ENCODE peak calls at places on chromosomes 6 and 20, in ten cellular contexts. C is brain microvascular endothelial cell; F is bronchial epithelial cell; K is mammary epithelial cell; V is CD8-positive, alpha-beta T cell; I is prostate gland; Z is AG04450; N is pancreas; X is fibroblast of mammary gland; M is body of pancreas. P is an unnamed sample.
A peak's percentile ranks its signal among the peaks of the same experiment; 100 is the strongest.

GRCh38 chr20:24370911-24371695 is 98.3 kb upstream of the SYNDIG1 start:
- DNase-seq in Z (no peak), F (no peak), K (no peak), M (no peak), N (no peak), I (no peak), V (no peak), C (no peak), X (no peak), P (no peak)

GRCh38 chr6:121520337-121521163 is 85.1 kb downstream of the GJA1 start:
- DNase-seq in X (peak; percentile 47), N (no peak), M (no peak), F (peak; percentile 87), V (no peak), Z (peak; percentile 67), C (peak; percentile 89), I (no peak), K (peak; percentile 15), P (peak; percentile 58)

GRCh38 chr20:52372169-52372568 is 180.6 kb upstream of the ZFP64 start:
- DNase-seq in K (no peak), Z (no peak), C (no peak), X (no peak), F (no peak), V (no peak), M (no peak), I (no peak), N (no peak), P (no peak)

GRCh38 chr20:35978041-35978513 is 9.7 kb downstream of the CNBD2 start:
- DNase-seq in M (no peak), F (no peak), I (no peak), C (no peak), K (no peak), Z (no peak), X (peak; percentile 26), N (no peak), V (no peak), P (no peak)

GRCh38 chr6:111462770-111463391 is 20.1 kb downstream of the REV3L start:
- DNase-seq in Z (no peak), M (no peak), N (no peak), K (peak; percentile 65), V (no peak), I (no peak), C (no peak), F (peak; percentile 85), X (peak; percentile 64), P (no peak)

GRCh38 chr6:151325075-151326050 is 66.0 kb downstream of the ZBTB2 start:
- DNase-seq in I (peak; percentile 27), X (peak; percentile 86), C (peak; percentile 71), Z (no peak), M (peak; percentile 69), V (no peak), K (peak; percentile 60), F (peak; percentile 45), N (peak; percentile 75), P (no peak)

GRCh38 chr6:151763303-151763702 is 44.2 kb upstream of the ESR1 start:
- DNase-seq in X (peak; percentile 69), Z (no peak), V (no peak), I (no peak), K (peak; percentile 70), C (peak; percentile 52), M (no peak), N (no peak), F (peak; percentile 50), P (peak; percentile 38)

GRCh38 chr20:57712851-57713504 is 3.2 kb upstream of the PMEPA1 start:
- DNase-seq in C (no peak), X (no peak), K (no peak), V (no peak), N (no peak), I (no peak), F (no peak), Z (no peak), M (no peak), P (no peak)

GRCh38 chr6:15400572-15401004 is 154.7 kb downstream of the JARID2 start:
- DNase-seq in M (peak; percentile 41), F (no peak), Z (no peak), C (peak; percentile 38), X (no peak), I (peak; percentile 24), V (no peak), N (no peak), K (no peak), P (no peak)

GRCh38 chr20:6622041-6622440 is 145.4 kb upstream of the BMP2 start:
- DNase-seq in K (no peak), M (no peak), N (no peak), I (no peak), F (no peak), C (no peak), V (no peak), Z (no peak), X (no peak), P (peak; percentile 54)

GRCh38 chr20:20237093-20237959 is 130.6 kb upstream of the INSM1 start:
- DNase-seq in N (no peak), Z (peak; percentile 3), I (peak; percentile 30), K (peak; percentile 29), X (peak; percentile 27), V (no peak), F (peak; percentile 22), C (peak; percentile 21), M (peak; percentile 49), P (peak; percentile 2)

DNA sequence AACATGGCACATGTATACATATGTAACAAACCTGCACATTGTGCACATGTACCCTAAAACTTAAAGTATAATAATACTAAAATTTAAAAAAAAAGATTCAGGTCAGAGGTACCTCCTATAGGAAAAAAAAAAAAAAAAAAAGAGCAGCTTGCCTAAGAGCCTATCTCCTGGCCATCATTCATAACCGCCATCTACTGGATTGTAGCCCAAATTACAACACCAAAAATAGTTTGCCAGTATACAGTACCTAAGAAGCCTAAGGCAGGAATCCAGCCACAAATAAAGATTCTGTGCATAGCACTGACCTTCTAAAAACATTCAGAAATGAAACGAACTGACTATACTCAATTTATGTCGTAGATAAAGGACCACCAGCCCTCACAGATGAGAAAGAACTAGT is 438.4 kb upstream of the ADGRB3 start:
- DNase-seq in Z (no peak), X (peak; percentile 33), N (no peak), F (peak; percentile 31), M (no peak), K (peak; percentile 6), I (no peak), C (peak; percentile 28), V (no peak), P (no peak)
- TF ChIP-seq CTCF in Z (peak; percentile 26), X (peak; percentile 31), N (no peak), F (no peak), M (no peak), K (no peak), I (no peak), C (peak; percentile 39), V (no peak), P (no peak)

GRCh38 chr6:144265061-144265357 is 20.1 kb upstream of the UTRN start:
- DNase-seq in K (no peak), C (peak; percentile 78), I (no peak), N (no peak), X (no peak), V (no peak), Z (no peak), F (no peak), M (peak; percentile 39), P (no peak)
- H3K4me3 ChIP-seq in K (no peak overlapping the region), C (no peak overlapping the region), I (no peak overlapping the region), N (no peak overlapping the region), X (no peak overlapping the region), V (no peak overlapping the region), Z (no peak overlapping the region), F (no peak overlapping the region), M (no peak overlapping the region), P (no peak overlapping the region)

GRCh38 chr6:108114861-108115597 is 40.5 kb upstream of the OSTM1 start:
- DNase-seq in X (peak; percentile 67), N (peak; percentile 82), K (peak; percentile 58), C (peak; percentile 59), M (peak; percentile 62), F (peak; percentile 29), I (no peak), Z (peak; percentile 8), V (no peak), P (peak; percentile 51)
- TF ChIP-seq CTCF in X (no peak), N (no peak), K (no peak), C (peak; percentile 39), M (no peak), F (peak; percentile 9), I (no peak), Z (peak; percentile 27), V (no peak), P (peak; percentile 39)

GRCh38 chr6:45491048-45491447 is 113.3 kb upstream of the SUPT3H start:
- DNase-seq in C (no peak), K (no peak), Z (no peak), F (no peak), I (no peak), V (no peak), N (no peak), M (no peak), X (no peak), P (no peak)

GRCh38 chr6:45487645-45488044 is 109.9 kb upstream of the SUPT3H start:
- DNase-seq in C (no peak), K (no peak), V (no peak), F (no peak), I (no peak), Z (no peak), X (no peak), M (no peak), N (no peak), P (no peak)

GRCh38 chr6:45486739-45487138 is 109.0 kb upstream of the SUPT3H start:
- DNase-seq in F (no peak), K (no peak), I (no peak), N (no peak), Z (no peak), C (no peak), X (no peak), V (no peak), M (no peak), P (no peak)

GRCh38 chr6:45488884-45489283 is 111.2 kb upstream of the SUPT3H start:
- DNase-seq in X (no peak), N (no peak), Z (no peak), C (no peak), I (no peak), M (no peak), V (no peak), K (no peak), F (no peak), P (no peak)

DNA sequence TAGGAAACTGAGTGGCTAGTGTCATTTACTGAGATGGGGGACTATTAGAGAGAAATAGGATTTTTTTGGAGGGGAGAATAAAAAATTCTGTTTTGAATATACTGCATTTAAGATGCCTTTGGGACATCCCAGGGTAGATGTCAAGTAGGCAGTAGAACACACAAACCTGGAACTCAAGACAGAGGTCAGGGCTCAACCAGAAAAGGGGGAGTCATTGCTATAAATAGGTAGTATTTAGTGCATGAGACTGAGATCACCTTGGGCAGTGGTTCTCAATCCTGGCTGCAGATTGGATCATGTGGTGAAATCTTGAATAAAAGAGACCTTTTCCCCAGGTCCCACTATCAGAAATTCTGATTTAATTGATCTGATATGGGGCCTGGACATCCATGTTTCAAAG is 110.5 kb upstream of the SUPT3H start:
- DNase-seq in I (no peak), K (no peak), N (no peak), M (no peak), X (no peak), C (no peak), Z (no peak), V (no peak), F (no peak), P (no peak)
- H3K4me3 ChIP-seq in I (no peak overlapping the region), K (no peak overlapping the region), N (no peak overlapping the region), M (no peak overlapping the region), X (no peak overlapping the region), C (no peak overlapping the region), Z (no peak overlapping the region), V (no peak overlapping the region), F (no peak overlapping the region), P (no peak overlapping the region)

GRCh38 chr6:168658059-168658458 is 217.1 kb downstream of the SMOC2 start:
- DNase-seq in V (no peak), M (no peak), K (no peak), I (no peak), N (no peak), X (no peak), F (no peak), Z (no peak), C (no peak), P (no peak)
- TF ChIP-seq CTCF in V (no peak), M (no peak), K (no peak), I (peak; percentile 21), N (no peak), X (no peak), F (no peak), Z (no peak), C (no peak), P (no peak)